ENCODE peak calls at places on chromosome 17, in nine cellular contexts. L is SHP77; I is KG1; J is C1 segment of cervical spinal cord; D is activated CD4-positive, alpha-beta T cell treated with anti-CD3 and anti-CD28 coated beads, Interleukin-2, amount 10 ng/mL, durations not matched to agents 7 days and 5 days; G is ELF-1; P is cardiac muscle cell; U is EH; V is AG08395. B is an unnamed sample.

GRCh38 chr17:65228734-65229390 is 91.7 kb downstream of the RGS9 start:
- DNase-seq in V (no peak), I (peak), U (peak), D (peak), P (peak), J (no peak), L (no peak), G (no peak), B (peak)

GRCh38 chr17:10295728-10296343 is 77.0 kb downstream of the MYH13 start:
- DNase-seq in P (peak), J (no peak), I (no peak), D (peak), V (peak), G (peak), U (peak), L (peak), B (peak)

GRCh38 chr17:41785876-41786226 is 660 bp downstream of the JUP start:
- DNase-seq in G (peak), I (no peak), D (no peak), P (no peak), U (peak), J (no peak), L (no peak), V (no peak), B (no peak)

GRCh38 chr17:51238253-51238887 is 21.5 kb downstream of the MBTD1 start:
- DNase-seq in G (no peak), V (no peak), L (no peak), D (no peak), U (no peak), I (peak), J (no peak), P (no peak), B (no peak)

GRCh38 chr17:57875109-57876022 is 25.5 kb upstream of the MRPS23 start:
- DNase-seq in G (peak), D (no peak), U (peak), J (peak), P (peak), I (no peak), L (no peak), V (peak), B (peak)

GRCh38 chr17:77286641-77287431 is 146.1 kb downstream of the SEC14L1 start:
- DNase-seq in G (no peak), D (no peak), L (peak), J (no peak), P (peak), I (no peak), U (peak), V (peak), B (no peak)

GRCh38 chr17:76528156-76528527 is 9.4 kb downstream of the CYGB start:
- DNase-seq in V (no peak), I (no peak), J (no peak), D (no peak), U (no peak), P (no peak), L (no peak), G (no peak), B (no peak)

GRCh38 chr17:77460514-77461046 is 319.8 kb downstream of the SEC14L1 start:
- DNase-seq in L (no peak), D (no peak), U (peak), J (no peak), G (peak), I (no peak), V (no peak), P (no peak), B (peak)

GRCh38 chr17:40818733-40819527 is 3.5 kb downstream of the KRT10 start:
- DNase-seq in V (peak), I (peak), J (peak), U (peak), D (peak), P (peak), G (peak), L (peak), B (peak)

GRCh38 chr17:78125976-78126894 is 2.3 kb downstream of the TMC6 start:
- DNase-seq in G (no peak), V (no peak), P (no peak), D (no peak), L (no peak), I (no peak), J (no peak), U (no peak), B (no peak)

GRCh38 chr17:77512062-77512946 is 371.5 kb downstream of the SEC14L1 start:
- DNase-seq in J (no peak), P (no peak), U (peak), G (no peak), I (no peak), V (no peak), L (no peak), D (no peak), B (no peak)

GRCh38 chr17:40097087-40097486 is 3.3 kb downstream of the NR1D1 start:
- DNase-seq in I (no peak), P (no peak), V (no peak), L (no peak), D (no peak), J (no peak), G (no peak), U (no peak), B (no peak)

GRCh38 chr17:31798205-31798724 is 60.8 kb downstream of the COPRS start:
- DNase-seq in J (no peak), P (no peak), D (no peak), U (no peak), I (no peak), L (no peak), G (peak), V (no peak), B (no peak)

GRCh38 chr17:69492410-69493071 is 78.0 kb downstream of the MAP2K6 start:
- DNase-seq in D (no peak), J (no peak), U (peak), L (no peak), P (peak), G (peak), I (no peak), V (peak), B (no peak)

B was measured in DND-41.